ENCODE peak calls at places on chromosomes 16 and 17, in nine cellular contexts. I is CD8-positive, alpha-beta T cell; Y is AG10803; X is left ventricle myocardium inferior; V is gastrocnemius medialis; U is right atrium auricular region; W is fibroblast of lung; N is ovary; Q is uterus. F is an unnamed sample.

GRCh38 chr17:17868637-17869522 is 32.1 kb upstream of the SREBF1 start:
- DNase-seq in I (no peak), Y (peak), X (no peak), V (no peak), U (no peak), W (no peak), N (peak), Q (peak), F (no peak)

GRCh38 chr17:68255731-68256538 is 8.1 kb downstream of the AMZ2 start:
- DNase-seq in I (no peak), Y (no peak), X (no peak), V (no peak), U (no peak), W (no peak), N (no peak), Q (no peak), F (no peak)

GRCh38 chr16:12320298-12320706 is 343.8 kb downstream of the SNX29 start:
- DNase-seq in I (no peak), Y (peak), X (no peak), V (no peak), U (no peak), W (peak), N (no peak), Q (no peak), F (no peak)

GRCh38 chr17:7745748-7746470 is 28.4 kb downstream of the DNAH2 start:
- DNase-seq in I (no peak), Y (peak), X (no peak), V (no peak), U (peak), W (peak), N (peak), Q (peak), F (no peak)

GRCh38 chr16:85757341-85757822 is 6.5 kb upstream of the C16orf74 start:
- DNase-seq in I (no peak), Y (peak), X (no peak), V (no peak), U (no peak), W (peak), N (no peak), Q (no peak), F (no peak)

GRCh38 chr17:18044609-18045008 is 5.4 kb downstream of the GID4 start:
- DNase-seq in I (no peak), Y (no peak), X (no peak), V (no peak), U (no peak), W (no peak), N (no peak), Q (no peak), F (no peak)

GRCh38 chr16:84614075-84614474 is 3.8 kb downstream of the COTL1 start:
- DNase-seq in I (no peak), Y (no peak), X (no peak), V (no peak), U (no peak), W (no peak), N (peak), Q (peak), F (no peak)

GRCh38 chr17:61522088-61522487 is 68.9 kb downstream of the NACA2 start:
- DNase-seq in I (no peak), Y (no peak), X (no peak), V (no peak), U (no peak), W (no peak), N (no peak), Q (no peak), F (no peak)

GRCh38 chr17:4562000-4562969 is 1.9 kb upstream of the GGT6 start:
- DNase-seq in I (no peak), Y (peak), X (no peak), V (no peak), U (no peak), W (peak), N (no peak), Q (no peak), F (no peak)

GRCh38 chr17:70158180-70158579 is 11.2 kb upstream of the KCNJ2 start:
- DNase-seq in I (no peak), Y (no peak), X (no peak), V (no peak), U (no peak), W (no peak), N (no peak), Q (no peak), F (no peak)

GRCh38 chr17:62001105-62001504 is 64.0 kb downstream of the MED13 start:
- DNase-seq in I (no peak), Y (no peak), X (no peak), V (no peak), U (no peak), W (no peak), N (no peak), Q (no peak), F (no peak)

GRCh38 chr17:33234930-33235685 is 58.0 kb downstream of the ASIC2 start:
- DNase-seq in I (no peak), Y (peak), X (peak), V (no peak), U (peak), W (peak), N (peak), Q (peak), F (peak)

GRCh38 chr16:88393571-88393970 is 10.8 kb downstream of the ZNF469 start:
- DNase-seq in I (no peak), Y (no peak), X (no peak), V (no peak), U (no peak), W (no peak), N (no peak), Q (no peak), F (no peak)

GRCh38 chr16:1426734-1427451 is 4.0 kb upstream of the PERCC1 start:
- DNase-seq in I (no peak), Y (no peak), X (no peak), V (no peak), U (no peak), W (no peak), N (no peak), Q (no peak), F (no peak)

GRCh38 chr17:40349477-40350409 is 14.8 kb downstream of the GJD3 start:
- DNase-seq in I (peak), Y (no peak), X (peak), V (peak), U (peak), W (peak), N (peak), Q (peak), F (no peak)

GRCh38 chr16:4501071-4501478 is 24.9 kb downstream of the HMOX2 start:
- DNase-seq in I (no peak), Y (peak), X (no peak), V (no peak), U (no peak), W (peak), N (no peak), Q (no peak), F (no peak)

GRCh38 chr17:8861482-8862181 is 5.8 kb downstream of the PIK3R6 start:
- DNase-seq in I (no peak), Y (no peak), X (no peak), V (no peak), U (no peak), W (no peak), N (no peak), Q (no peak), F (no peak)

GRCh38 chr17:55466671-55467070 is 44.6 kb downstream of the SMIM36 start:
- DNase-seq in I (no peak), Y (no peak), X (no peak), V (no peak), U (no peak), W (no peak), N (no peak), Q (no peak), F (no peak)

GRCh38 chr16:88741368-88741767 is 35.1 kb downstream of the CTU2 start:
- DNase-seq in I (no peak), Y (no peak), X (no peak), V (no peak), U (no peak), W (no peak), N (no peak), Q (no peak), F (no peak)

GRCh38 chr17:68195667-68196393 is 52.0 kb upstream of the AMZ2 start:
- DNase-seq in I (no peak), Y (no peak), X (peak), V (no peak), U (no peak), W (no peak), N (no peak), Q (no peak), F (no peak)

GRCh38 chr17:81966343-81967243 is 5.6 kb upstream of the NOTUM start:
- DNase-seq in I (no peak), Y (peak), X (peak), V (no peak), U (no peak), W (no peak), N (peak), Q (no peak), F (no peak)

GRCh38 chr16:896261-897199 is 74.3 kb downstream of the LMF1 start:
- DNase-seq in I (no peak), Y (no peak), X (no peak), V (no peak), U (no peak), W (no peak), N (no peak), Q (no peak), F (no peak)

GRCh38 chr17:74742153-74742515 is 5.1 kb downstream of the RAB37 start:
- DNase-seq in I (peak), Y (no peak), X (peak), V (no peak), U (no peak), W (no peak), N (no peak), Q (no peak), F (no peak)

DNA sequence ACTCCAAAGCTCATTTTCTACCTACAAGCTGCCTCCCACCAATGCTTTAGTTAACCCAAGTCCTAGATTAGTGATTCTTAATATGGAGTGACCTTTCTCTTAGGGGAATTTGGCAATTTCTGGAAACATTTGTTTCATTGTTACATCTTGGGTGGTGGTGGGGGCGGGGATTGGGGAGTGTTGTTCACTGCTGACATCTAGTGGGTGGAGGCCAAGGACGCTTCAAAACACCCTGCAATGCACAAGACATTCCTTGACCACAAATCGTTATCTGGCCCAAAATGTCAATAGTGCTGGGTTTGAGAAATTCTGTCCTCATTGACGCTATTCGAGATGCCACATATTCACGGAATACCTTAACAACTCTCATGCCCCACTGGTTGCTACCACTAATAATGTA is 282.9 kb downstream of the RBFOX1 start:
- DNase-seq in I (no peak), Y (no peak), X (no peak), V (no peak), U (no peak), W (no peak), N (no peak), Q (no peak), F (no peak)
- TF ChIP-seq CTCF in I (no peak), Y (no peak), X (peak), V (peak), U (no peak), W (no peak), N (no peak), Q (no peak), F (no peak)

GRCh38 chr17:48612854-48613691 is 2.0 kb downstream of the HOXB8 start:
- DNase-seq in I (peak), Y (no peak), X (no peak), V (no peak), U (no peak), W (peak), N (no peak), Q (no peak), F (no peak)
- TF ChIP-seq CTCF in I (peak), Y (peak), X (peak), V (peak), U (no peak), W (peak), N (no peak), Q (peak), F (no peak)

DNA sequence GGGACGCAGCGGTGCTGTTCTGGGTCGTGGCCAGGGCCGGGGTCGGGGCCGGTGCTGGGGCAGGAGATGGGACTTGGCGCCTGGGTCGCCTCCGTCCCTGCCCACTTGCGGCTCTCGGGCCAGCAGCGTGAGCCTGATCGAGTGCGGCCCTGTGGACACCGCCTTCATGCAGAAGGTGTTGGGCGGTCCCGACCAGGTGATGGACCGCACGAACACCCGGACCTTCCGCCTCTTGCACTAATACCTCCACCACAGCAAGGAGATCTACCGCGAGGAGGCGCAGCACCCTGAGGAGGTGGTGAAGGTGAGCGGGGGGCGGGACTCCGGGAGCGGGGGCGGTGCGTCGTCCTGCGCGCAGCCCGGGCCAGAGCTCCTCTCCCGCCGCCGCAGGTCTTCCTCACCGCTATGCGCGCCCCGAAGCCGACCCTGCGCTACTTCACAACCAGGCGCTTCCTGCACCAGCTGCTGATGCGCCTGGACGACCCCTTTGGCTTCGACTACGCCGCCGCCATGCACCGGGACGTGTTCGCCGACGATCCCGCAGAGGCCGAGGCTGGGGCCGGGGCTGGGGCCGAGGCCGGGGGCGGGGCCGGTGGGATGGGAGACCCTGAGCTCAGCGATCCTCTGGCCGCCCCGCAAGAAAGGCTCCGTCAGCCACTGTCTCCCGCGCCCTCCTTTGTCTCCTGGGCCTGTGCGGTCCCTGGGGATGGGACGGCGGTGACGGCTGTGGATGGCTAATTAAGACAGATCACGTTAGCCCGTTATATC is 4.5 kb upstream of the HSD17B1 start:
- DNase-seq in I (peak), Y (no peak), X (peak), V (no peak), U (no peak), W (peak), N (peak), Q (peak), F (no peak)
- TF ChIP-seq CTCF in I (peak), Y (no peak), X (peak), V (no peak), U (no peak), W (no peak), N (peak), Q (peak), F (no peak)

GRCh38 chr16:30747799-30748633 is at the start of gene PHKG2:
- DNase-seq in I (peak), Y (peak), X (peak), V (peak), U (peak), W (peak), N (peak), Q (peak), F (peak)
- TF ChIP-seq CTCF in I (no peak), Y (no peak), X (no peak), V (no peak), U (no peak), W (no peak), N (no peak), Q (peak), F (no peak)

DNA sequence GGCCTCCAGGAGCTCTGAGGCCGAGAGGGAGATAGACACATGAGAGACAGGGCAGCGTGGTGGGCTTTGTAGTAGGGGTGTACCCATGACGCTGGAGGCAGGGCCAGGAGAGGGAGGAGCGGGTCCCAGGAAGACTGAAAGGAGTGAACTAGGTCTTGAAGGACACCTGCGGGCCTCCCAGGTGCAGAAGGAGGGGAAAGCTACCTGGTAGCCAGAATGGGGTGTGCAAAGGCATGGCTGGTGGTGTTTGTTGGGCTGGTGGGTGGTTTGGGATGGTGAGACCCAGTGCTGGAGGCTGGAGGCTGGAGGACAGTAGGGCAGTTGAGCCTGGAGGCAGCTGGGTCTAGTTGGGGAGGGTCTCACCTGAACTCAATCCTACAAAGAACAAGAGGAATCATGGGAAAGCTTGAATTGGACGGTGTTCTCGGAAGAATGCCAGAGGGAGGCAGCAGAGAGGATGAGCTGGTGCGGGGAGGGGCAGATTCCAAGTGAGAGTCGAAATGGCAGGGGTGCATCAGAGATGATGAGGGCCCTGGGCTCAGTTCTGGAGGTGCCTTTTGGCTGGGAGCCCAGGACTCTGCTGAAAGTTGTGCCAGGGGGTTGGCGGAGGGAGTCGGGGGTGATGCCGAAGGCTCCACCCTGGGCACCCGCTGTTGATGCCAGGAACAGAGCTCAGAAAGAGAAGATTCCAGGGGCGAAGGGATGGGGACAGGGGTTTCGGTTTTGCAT is 21.2 kb downstream of the C1QTNF1 start:
- DNase-seq in I (no peak), Y (no peak), X (no peak), V (no peak), U (no peak), W (no peak), N (no peak), Q (no peak), F (no peak)
- TF ChIP-seq CTCF in I (no peak), Y (no peak), X (no peak), V (no peak), U (no peak), W (no peak), N (no peak), Q (no peak), F (no peak)

F was measured in thoracic aorta.